ENCODE peak calls at places on chromosomes 4 and X, in seven cellular contexts. A is IMR-90, L is trophoblast cell, U is neuronal stem cell, E is H9, Z is mesendoderm, B is H1. Q is an unnamed sample.

GRCh38 chrX:12309040-12309732 is 170.9 kb downstream of the FRMPD4 start:
- DNase-seq in A (no peak), L (no peak), U (no peak), E (no peak), Z (no peak), B (no peak), Q (no peak)

GRCh38 chr4:6419452-6420028 is 52.9 kb downstream of the PPP2R2C start:
- DNase-seq in A (peak), L (no peak), U (no peak), E (no peak), Z (no peak), B (no peak), Q (no peak)

GRCh38 chr4:26269038-26269437 is 51.8 kb upstream of the RBPJ start:
- DNase-seq in A (no peak), L (no peak), U (no peak), E (no peak), Z (no peak), B (no peak), Q (no peak)

GRCh38 chrX:3939967-3940610 is 226.6 kb upstream of the PRKX start:
- DNase-seq in A (peak), L (peak), U (no peak), E (no peak), Z (peak), B (no peak), Q (peak)

GRCh38 chrX:38841766-38842165 is 40.5 kb downstream of the MID1IP1 start:
- DNase-seq in A (no peak), L (no peak), U (no peak), E (no peak), Z (no peak), B (no peak), Q (no peak)

GRCh38 chr4:156173481-156173880 is 219.8 kb upstream of the CTSO start:
- DNase-seq in A (no peak), L (no peak), U (no peak), E (no peak), Z (no peak), B (no peak), Q (no peak)

GRCh38 chrX:20265221-20265725 is 1.4 kb downstream of the RPS6KA3 start:
- DNase-seq in A (peak), L (peak), U (no peak), E (peak), Z (peak), B (peak), Q (peak)

GRCh38 chr4:65592089-65592488 is 78.2 kb downstream of the EPHA5 start:
- DNase-seq in A (no peak), L (no peak), U (no peak), E (peak), Z (peak), B (no peak), Q (no peak)

GRCh38 chr4:41880022-41880837 is 55.0 kb upstream of the TMEM33 start:
- DNase-seq in A (no peak), L (no peak), U (no peak), E (peak), Z (peak), B (peak), Q (no peak)

GRCh38 chr4:172104534-172104933 is 291.3 kb downstream of the GALNTL6 start:
- DNase-seq in A (peak), L (no peak), U (no peak), E (no peak), Z (no peak), B (no peak), Q (no peak)

GRCh38 chr4:157804169-157804543 is 368.7 kb downstream of the GASK1B start:
- DNase-seq in A (no peak), L (no peak), U (no peak), E (no peak), Z (no peak), B (no peak), Q (no peak)

GRCh38 chr4:109786846-109787245 is 15.0 kb downstream of the CFI start:
- DNase-seq in A (no peak), L (no peak), U (no peak), E (no peak), Z (no peak), B (no peak), Q (no peak)

GRCh38 chr4:36222702-36223101 is 21.6 kb downstream of the ARAP2 start:
- DNase-seq in A (no peak), L (no peak), U (no peak), E (no peak), Z (no peak), B (no peak), Q (no peak)

GRCh38 chrX:68929332-68930150 is 100.7 kb downstream of the EFNB1 start:
- DNase-seq in A (peak), L (peak), U (no peak), E (no peak), Z (peak), B (no peak), Q (peak)

GRCh38 chr4:13665711-13666660 is 38.5 kb upstream of the BOD1L1 start:
- DNase-seq in A (peak), L (no peak), U (no peak), E (no peak), Z (no peak), B (no peak), Q (no peak)

GRCh38 chrX:10726647-10727046 is 106.3 kb upstream of the MID1 start:
- DNase-seq in A (peak), L (peak), U (no peak), E (no peak), Z (no peak), B (no peak), Q (peak)

GRCh38 chr4:141789716-141790115 is 153.3 kb downstream of the IL15 start:
- DNase-seq in A (no peak), L (no peak), U (no peak), E (no peak), Z (no peak), B (no peak), Q (no peak)

GRCh38 chr4:80073362-80074008 is 456 bp upstream of the ANTXR2 start:
- DNase-seq in A (no peak), L (no peak), U (no peak), E (no peak), Z (no peak), B (no peak), Q (no peak)

GRCh38 chrX:28901637-28902036 is 314.4 kb downstream of the IL1RAPL1 start:
- DNase-seq in A (peak), L (no peak), U (no peak), E (no peak), Z (no peak), B (no peak), Q (peak)

GRCh38 chr4:6632125-6632524 is 8.4 kb upstream of the MRFAP1 start:
- DNase-seq in A (no peak), L (no peak), U (no peak), E (no peak), Z (no peak), B (no peak), Q (no peak)

GRCh38 chr4:71711044-71711984 is 72.6 kb downstream of the GC start:
- DNase-seq in A (no peak), L (no peak), U (no peak), E (no peak), Z (no peak), B (no peak), Q (no peak)

GRCh38 chr4:170134821-170135220 is 45.1 kb upstream of the AADAT start:
- DNase-seq in A (no peak), L (no peak), U (no peak), E (no peak), Z (no peak), B (no peak), Q (no peak)

GRCh38 chr4:68498413-68499007 is 51.2 kb downstream of the TMPRSS11E start:
- DNase-seq in A (peak), L (peak), U (peak), E (peak), Z (peak), B (peak), Q (peak)

GRCh38 chrX:20514358-20514757 is 247.6 kb upstream of the RPS6KA3 start:
- DNase-seq in A (peak), L (peak), U (no peak), E (no peak), Z (no peak), B (no peak), Q (peak)

GRCh38 chr4:149158852-149159251 is 656.8 kb downstream of the IQCM start:
- DNase-seq in A (peak), L (no peak), U (no peak), E (no peak), Z (no peak), B (no peak), Q (no peak)

DNA sequence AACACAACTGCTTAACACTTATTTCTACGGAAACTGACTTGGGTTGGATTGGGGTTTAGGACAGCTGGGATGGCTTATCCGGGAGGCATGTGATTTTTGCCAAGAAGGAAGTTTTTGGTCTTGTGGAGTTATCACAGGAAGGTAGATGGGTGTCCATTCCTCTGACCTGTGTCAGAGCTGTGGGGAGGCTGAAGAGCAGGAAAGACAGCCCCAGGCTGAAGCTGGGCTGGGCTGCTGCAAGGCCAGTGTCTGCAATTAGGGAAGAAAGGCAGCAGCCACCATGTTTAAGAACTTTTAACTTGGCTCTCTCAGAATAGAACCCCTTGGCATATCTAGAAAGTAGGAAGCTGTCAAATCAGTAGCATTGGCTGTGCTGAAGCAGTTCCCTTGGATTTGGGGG is 42.3 kb downstream of the CCNG2 start:
- DNase-seq in A (no peak), L (peak), U (no peak), E (no peak), Z (no peak), B (no peak), Q (no peak)
- H2BK120ac ChIP-seq in A (no peak), L (no peak), U (no peak), E (no peak), Z (no peak), B (no peak), Q (no peak)

GRCh38 chrX:132063862-132064261 is 40.8 kb downstream of the STK26 start:
- DNase-seq in A (no peak), L (no peak), U (no peak), E (no peak), Z (no peak), B (no peak), Q (no peak)

GRCh38 chrX:132058975-132059374 is 35.9 kb downstream of the STK26 start:
- DNase-seq in A (no peak), L (no peak), U (no peak), E (no peak), Z (no peak), B (no peak), Q (no peak)

GRCh38 chrX:132058050-132058449 is 34.9 kb downstream of the STK26 start:
- DNase-seq in A (no peak), L (no peak), U (no peak), E (no peak), Z (no peak), B (no peak), Q (no peak)

DNA sequence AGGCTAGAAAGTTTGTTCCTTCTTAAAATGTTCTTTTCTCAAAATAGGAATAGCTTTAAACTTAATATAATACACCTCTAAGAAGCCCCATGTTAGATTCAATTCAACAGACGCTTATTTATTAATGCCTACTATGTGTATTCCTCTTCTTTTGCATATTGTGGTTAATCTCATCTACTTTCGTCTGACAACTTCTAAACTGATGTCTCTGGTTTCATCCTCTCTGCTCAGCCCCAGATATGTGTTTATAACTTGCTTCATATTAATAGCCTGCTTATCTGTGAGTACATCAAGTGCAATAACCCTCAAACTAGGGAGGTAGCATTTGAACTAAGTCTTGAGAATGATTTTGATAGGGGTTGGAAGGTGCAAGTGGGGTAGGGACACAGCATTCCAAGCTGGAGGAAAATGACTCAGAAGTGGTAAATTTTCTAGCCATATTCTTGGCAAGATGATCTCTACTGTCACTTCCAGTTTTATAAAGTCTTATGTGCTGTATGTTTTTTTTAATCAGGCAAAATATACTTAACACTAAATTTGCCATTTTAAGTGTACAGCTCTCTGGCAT is 37.0 kb downstream of the STK26 start:
- DNase-seq in A (no peak), L (no peak), U (no peak), E (no peak), Z (no peak), B (no peak), Q (peak)
- H2BK120ac ChIP-seq in A (no peak), L (no peak), U (no peak), E (no peak), Z (no peak), B (no peak), Q (no peak)

GRCh38 chr4:8434251-8435073 is 6.1 kb downstream of the ACOX3 start:
- DNase-seq in A (no peak), L (no peak), U (no peak), E (no peak), Z (no peak), B (no peak), Q (no peak)
- H2BK120ac ChIP-seq in A (no peak), L (no peak), U (no peak), E (no peak), Z (no peak), B (no peak), Q (no peak)

GRCh38 chr4:56627985-56628384 is 53.1 kb downstream of the HOPX start:
- DNase-seq in A (peak), L (no peak), U (no peak), E (no peak), Z (no peak), B (no peak), Q (peak)

GRCh38 chr4:56628592-56628991 is 52.5 kb downstream of the HOPX start:
- DNase-seq in A (no peak), L (no peak), U (no peak), E (no peak), Z (no peak), B (no peak), Q (no peak)

GRCh38 chr4:56626963-56627362 is 54.1 kb downstream of the HOPX start:
- DNase-seq in A (no peak), L (no peak), U (no peak), E (no peak), Z (no peak), B (no peak), Q (no peak)

GRCh38 chr4:56626420-56626819 is 54.7 kb downstream of the HOPX start:
- DNase-seq in A (no peak), L (no peak), U (no peak), E (no peak), Z (no peak), B (no peak), Q (no peak)

GRCh38 chr4:56627375-56627774 is 53.7 kb downstream of the HOPX start:
- DNase-seq in A (no peak), L (no peak), U (no peak), E (no peak), Z (no peak), B (no peak), Q (no peak)
- H2BK120ac ChIP-seq in A (no peak), L (no peak), U (no peak), E (no peak), Z (no peak), B (no peak), Q (no peak)

DNA sequence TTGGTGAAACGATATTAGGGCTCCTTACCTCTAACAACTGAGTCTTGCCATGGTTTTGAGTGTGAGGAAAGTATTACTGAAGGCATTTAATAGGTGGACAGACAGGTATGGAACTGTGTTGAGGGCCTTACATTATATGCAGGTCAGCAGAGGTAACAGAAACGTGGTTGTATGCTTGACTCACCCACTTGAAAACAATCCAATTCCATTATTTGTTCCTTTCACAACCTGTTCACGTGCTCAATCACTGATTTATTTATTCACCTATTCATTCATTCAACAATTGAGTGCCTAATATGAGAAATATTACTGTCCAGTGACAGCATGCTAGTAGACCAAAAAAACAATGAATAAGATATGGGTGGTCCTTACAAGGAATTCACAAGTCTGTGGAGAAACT is 33.3 kb upstream of the PPARGC1A start:
- DNase-seq in A (no peak), L (no peak), U (no peak), E (no peak), Z (no peak), B (no peak), Q (no peak)
- H2BK120ac ChIP-seq in A (no peak), L (no peak), U (no peak), E (no peak), Z (no peak), B (no peak), Q (no peak)